ENCODE peak calls at places on chromosome 16, in ten cellular contexts. J is HFFc6; Y is activated CD8-positive, alpha-beta T cell treated with anti-CD3 and anti-CD28 coated beads for 36 hours; F is mucosa of descending colon; O is transverse colon; A is brain microvascular endothelial cell; T is HFF-Myc; B is WTC11; N is cardiac fibroblast; H is cardiac muscle cell. P is an unnamed sample.
A peak's percentile ranks its signal among the peaks of the same experiment; 100 is the strongest.

GRCh38 chr16:48831081-48831722 is 221.2 kb upstream of the N4BP1 start:
- DNase-seq in J (no peak), Y (no peak), F (no peak), O (no peak), A (no peak), T (no peak), B (peak; percentile 61), N (no peak), H (peak; percentile 27), P (peak; percentile 21)

GRCh38 chr16:53768593-53768992 is 64.6 kb downstream of the FTO start:
- DNase-seq in J (peak; percentile 93), Y (peak; percentile 15), F (no peak), O (no peak), A (peak; percentile 96), T (peak; percentile 56), B (no peak), N (peak; percentile 90), H (no peak), P (no peak)

GRCh38 chr16:11087691-11088431 is 143.5 kb downstream of the CLEC16A start:
- DNase-seq in J (no peak), Y (peak; percentile 61), F (no peak), O (no peak), A (no peak), T (no peak), B (peak; percentile 31), N (no peak), H (no peak), P (no peak)

GRCh38 chr16:88839745-88840588 is 16.8 kb downstream of the GALNS start:
- DNase-seq in J (no peak), Y (no peak), F (no peak), O (no peak), A (no peak), T (no peak), B (no peak), N (no peak), H (no peak), P (no peak)

GRCh38 chr16:7177875-7178274 is 154.8 kb upstream of the RBFOX1 start:
- DNase-seq in J (no peak), Y (no peak), F (no peak), O (no peak), A (no peak), T (no peak), B (no peak), N (no peak), H (no peak), P (no peak)

GRCh38 chr16:59593256-59593655 is 859.1 kb upstream of the GOT2 start:
- DNase-seq in J (peak; percentile 80), Y (no peak), F (no peak), O (no peak), A (peak; percentile 60), T (no peak), B (no peak), N (peak; percentile 16), H (no peak), P (no peak)

GRCh38 chr16:23410176-23410575 is 42.8 kb downstream of the COG7 start:
- DNase-seq in J (peak; percentile 12), Y (no peak), F (no peak), O (no peak), A (no peak), T (no peak), B (no peak), N (no peak), H (no peak), P (no peak)

GRCh38 chr16:11386791-11387546 is 41.7 kb downstream of the RMI2 start:
- DNase-seq in J (no peak), Y (no peak), F (no peak), O (no peak), A (peak; percentile 43), T (no peak), B (peak; percentile 86), N (peak; percentile 45), H (peak; percentile 69), P (peak; percentile 77)

GRCh38 chr16:52251495-52251894 is 295.4 kb downstream of the TOX3 start:
- DNase-seq in J (no peak), Y (no peak), F (no peak), O (no peak), A (no peak), T (no peak), B (no peak), N (no peak), H (no peak), P (no peak)

GRCh38 chr16:10123141-10123540 is 59.1 kb downstream of the GRIN2A start:
- DNase-seq in J (peak; percentile 42), Y (no peak), F (no peak), O (no peak), A (peak; percentile 33), T (no peak), B (no peak), N (no peak), H (no peak), P (no peak)

GRCh38 chr16:81232740-81233367 is 5.6 kb upstream of the BCO1 start:
- DNase-seq in J (no peak), Y (no peak), F (no peak), O (no peak), A (no peak), T (no peak), B (no peak), N (no peak), H (no peak), P (no peak)

GRCh38 chr16:18948372-18949020 is 22.3 kb upstream of the SMG1 start:
- DNase-seq in J (no peak), Y (no peak), F (no peak), O (no peak), A (no peak), T (no peak), B (no peak), N (no peak), H (no peak), P (no peak)

GRCh38 chr16:86725401-86725800 is 147.1 kb downstream of the FOXL1 start:
- DNase-seq in J (no peak), Y (no peak), F (no peak), O (no peak), A (no peak), T (peak; percentile 40), B (no peak), N (no peak), H (no peak), P (no peak)

GRCh38 chr16:3264137-3265036 is 8.0 kb upstream of the MEFV start:
- DNase-seq in J (peak; percentile 99), Y (peak; percentile 99), F (peak; percentile 97), O (peak; percentile 97), A (peak; percentile 98), T (peak; percentile 88), B (peak; percentile 97), N (peak; percentile 99), H (peak; percentile 97), P (peak; percentile 96)
- TF ChIP-seq CTCF in J (peak; percentile 44), Y (no peak), F (no peak), O (peak; percentile 32), A (peak; percentile 50), T (peak; percentile 5), B (no peak), N (peak; percentile 28), H (peak; percentile 26), P (no peak)

GRCh38 chr16:85449195-85449884 is 163.8 kb upstream of the GSE1 start:
- DNase-seq in J (no peak), Y (no peak), F (no peak), O (no peak), A (no peak), T (no peak), B (no peak), N (no peak), H (no peak), P (no peak)
- TF ChIP-seq CTCF in J (no peak), Y (no peak), F (no peak), O (no peak), A (no peak), T (no peak), B (no peak), N (no peak), H (no peak), P (no peak)

GRCh38 chr16:2857451-2858244 is at the start of gene PRSS22:
- DNase-seq in J (no peak), Y (no peak), F (peak; percentile 77), O (peak; percentile 75), A (no peak), T (no peak), B (peak; percentile 47), N (no peak), H (no peak), P (no peak)

GRCh38 chr16:2856686-2857450 is 1.1 kb downstream of the PRSS22 start:
- DNase-seq in J (no peak), Y (no peak), F (peak; percentile 24), O (no peak), A (no peak), T (no peak), B (no peak), N (no peak), H (no peak), P (no peak)

GRCh38 chr16:2856061-2856670 is 1.8 kb downstream of the PRSS22 start:
- DNase-seq in J (no peak), Y (peak; percentile 39), F (peak; percentile 62), O (peak; percentile 32), A (no peak), T (no peak), B (peak; percentile 76), N (no peak), H (no peak), P (peak; percentile 44)

GRCh38 chr16:2859686-2860265 is 1.8 kb upstream of the PRSS22 start:
- DNase-seq in J (no peak), Y (no peak), F (peak; percentile 25), O (no peak), A (no peak), T (no peak), B (no peak), N (no peak), H (no peak), P (no peak)

GRCh38 chr16:2858245-2859025 is 465 bp upstream of the PRSS22 start:
- DNase-seq in J (no peak), Y (no peak), F (peak; percentile 88), O (peak; percentile 88), A (no peak), T (no peak), B (peak; percentile 50), N (no peak), H (no peak), P (no peak)
- TF ChIP-seq CTCF in J (no peak), Y (no peak), F (no peak), O (peak; percentile 47), A (no peak), T (no peak), B (no peak), N (no peak), H (no peak), P (no peak)

DNA sequence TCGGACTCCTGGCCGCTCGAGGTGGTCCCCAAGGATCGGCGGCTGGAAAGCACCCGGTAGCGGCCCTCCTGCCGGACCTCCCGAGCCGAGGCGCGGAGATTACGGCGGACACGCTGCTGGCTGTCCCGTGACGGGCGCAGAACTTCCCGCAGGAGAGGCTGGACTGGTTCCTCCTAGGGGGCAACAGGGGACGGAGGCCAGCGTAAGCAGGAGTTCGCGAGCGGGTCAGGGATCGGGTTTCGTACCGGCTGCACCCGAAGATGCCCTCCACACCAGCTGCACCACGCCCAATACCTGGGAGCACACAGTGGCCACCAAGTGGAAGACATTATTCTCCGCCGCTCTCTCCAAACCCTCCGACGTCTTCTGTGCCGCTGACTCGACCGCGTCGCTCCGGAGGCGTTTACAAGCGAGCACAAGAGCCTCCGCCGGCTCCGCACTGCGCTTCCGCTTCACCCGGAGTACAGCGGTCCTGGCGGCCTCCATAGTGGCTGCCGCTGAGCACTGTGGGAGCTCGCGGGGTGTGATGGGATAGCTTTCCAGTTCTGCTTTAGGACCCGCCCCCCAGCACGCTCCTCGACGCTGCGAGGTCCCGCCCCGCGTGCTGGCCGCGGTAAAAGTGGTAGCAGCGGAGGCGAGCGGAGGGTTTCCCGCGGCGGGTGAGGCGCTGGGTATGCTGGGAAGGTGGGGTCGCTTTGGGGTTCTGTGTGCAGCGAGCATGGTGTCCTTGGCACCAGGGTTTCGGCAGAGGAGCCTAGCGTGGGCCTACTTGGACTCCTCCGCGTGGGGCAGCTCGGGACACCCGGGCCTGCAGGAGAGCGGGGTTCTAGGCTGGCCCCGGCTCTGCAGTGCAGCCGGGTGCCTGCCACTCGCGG is at the start of the genes PRMT7 and SLC7A6OS:
- DNase-seq in J (peak; percentile 83), Y (peak; percentile 96), F (peak; percentile 93), O (peak; percentile 93), A (peak; percentile 82), T (peak; percentile 71), B (peak; percentile 90), N (peak; percentile 89), H (peak; percentile 95), P (peak; percentile 92)
- TF ChIP-seq CTCF in J (peak; percentile 49), Y (no peak), F (no peak), O (no peak), A (peak; percentile 37), T (no peak), B (no peak), N (peak; percentile 6), H (peak; percentile 30), P (no peak)